ENCODE peak calls at places on chromosomes 7 and 10, in six cellular contexts. H, N, X, J, F and P are unnamed samples.

GRCh38 chr7:45099891-45100760 is 11.4 kb upstream of the NACAD start:
- DNase-seq in H (no peak), N (no peak), X (no peak), J (no peak), F (no peak), P (no peak)

GRCh38 chr7:1693991-1694524 is 24.0 kb downstream of the ELFN1 start:
- DNase-seq in H (no peak), N (no peak), X (no peak), J (no peak), F (peak; percentile 33), P (no peak)

GRCh38 chr7:32890010-32890552 is 1.5 kb downstream of the KBTBD2 start:
- DNase-seq in H (no peak), N (no peak), X (no peak), J (no peak), F (peak; percentile 10), P (no peak)

GRCh38 chr10:78432582-78432981 is 398.9 kb downstream of the RPS24 start:
- DNase-seq in H (no peak), N (no peak), X (no peak), J (no peak), F (no peak), P (no peak)

GRCh38 chr7:155856656-155857055 is 44.4 kb upstream of the SHH start:
- DNase-seq in H (no peak), N (no peak), X (no peak), J (no peak), F (no peak), P (no peak)

GRCh38 chr10:97362310-97363033 is 27.9 kb upstream of the FRAT2 start:
- DNase-seq in H (no peak), N (no peak), X (no peak), J (no peak), F (no peak), P (no peak)

GRCh38 chr7:80659120-80660055 is 20.9 kb downstream of the CD36 start:
- DNase-seq in H (no peak), N (no peak), X (no peak), J (no peak), F (no peak), P (no peak)

GRCh38 chr10:11871470-11871869 is 48.3 kb downstream of the PROSER2 start:
- DNase-seq in H (no peak), N (no peak), X (no peak), J (no peak), F (no peak), P (peak; percentile 7)

GRCh38 chr10:37763132-37763531 is 94.3 kb downstream of the ZNF248 start:
- DNase-seq in H (no peak), N (no peak), X (no peak), J (no peak), F (no peak), P (no peak)

GRCh38 chr7:13144622-13145021 is 457.2 kb downstream of the ARL4A start:
- DNase-seq in H (no peak), N (no peak), X (no peak), J (no peak), F (no peak), P (no peak)

GRCh38 chr10:79260803-79261740 is 86.2 kb upstream of the PPIF start:
- DNase-seq in H (no peak), N (no peak), X (no peak), J (no peak), F (peak; percentile 74), P (no peak)

GRCh38 chr7:123999698-124000097 is 33.2 kb downstream of the TMEM229A start:
- DNase-seq in H (no peak), N (no peak), X (no peak), J (no peak), F (no peak), P (no peak)

GRCh38 chr7:18654709-18655108 is 159.2 kb downstream of the HDAC9 start:
- DNase-seq in H (no peak), N (no peak), X (no peak), J (no peak), F (no peak), P (no peak)

GRCh38 chr10:102648889-102649752 is 4.8 kb downstream of the TRIM8 start:
- DNase-seq in H (no peak), N (no peak), X (no peak), J (peak; percentile 45), F (peak; percentile 72), P (peak; percentile 46)

GRCh38 chr10:86287966-86288579 is 78.5 kb downstream of the GRID1 start:
- DNase-seq in H (peak; percentile 2), N (no peak), X (no peak), J (no peak), F (no peak), P (no peak)

GRCh38 chr10:87685832-87686589 is 26.3 kb downstream of the PAPSS2 start:
- DNase-seq in H (no peak), N (no peak), X (no peak), J (no peak), F (no peak), P (no peak)

GRCh38 chr10:112953075-112953501 is 3.0 kb downstream of the TCF7L2 start:
- DNase-seq in H (peak; percentile 22), N (no peak), X (no peak), J (no peak), F (no peak), P (no peak)

GRCh38 chr7:47622946-47623640 is 41.2 kb upstream of the TNS3 start:
- DNase-seq in H (no peak), N (no peak), X (no peak), J (no peak), F (no peak), P (no peak)

GRCh38 chr7:21076054-21076453 is 289.4 kb upstream of the SP8 start:
- DNase-seq in H (no peak), N (no peak), X (no peak), J (no peak), F (no peak), P (no peak)